ENCODE peak calls at places on chromosomes 3 and 15, in six cellular contexts. One of them, this sample, is unnamed.

GRCh38 chr15:85925649-85926237 is 131.0 kb upstream of the KLHL25 start:
- DNase-seq in testis: no peak
- DNase-seq in fibroblast of lung: no peak
- DNase-seq in RWPE1: no peak
- DNase-seq in substantia nigra: no peak
- DNase-seq in CD4-positive, CD25-positive, alpha-beta regulatory T cell: no peak
- DNase-seq in this sample: no peak

GRCh38 chr3:125916376-125916978 is 52.5 kb upstream of the ROPN1B start:
- DNase-seq in testis: peak
- DNase-seq in fibroblast of lung: peak
- DNase-seq in RWPE1: peak
- DNase-seq in substantia nigra: peak
- DNase-seq in CD4-positive, CD25-positive, alpha-beta regulatory T cell: peak
- DNase-seq in this sample: no peak

GRCh38 chr3:177190701-177191100 is 6.6 kb downstream of the TBL1XR1 start:
- DNase-seq in testis: no peak
- DNase-seq in fibroblast of lung: peak
- DNase-seq in RWPE1: no peak
- DNase-seq in substantia nigra: no peak
- DNase-seq in CD4-positive, CD25-positive, alpha-beta regulatory T cell: no peak
- DNase-seq in this sample: no peak

GRCh38 chr3:184439096-184439495 is 59.2 kb downstream of the CHRD start:
- DNase-seq in testis: no peak
- DNase-seq in fibroblast of lung: no peak
- DNase-seq in RWPE1: no peak
- DNase-seq in substantia nigra: no peak
- DNase-seq in CD4-positive, CD25-positive, alpha-beta regulatory T cell: no peak
- DNase-seq in this sample: no peak

GRCh38 chr3:117103645-117104044 is 394.1 kb downstream of the TUSC7 start:
- DNase-seq in testis: no peak
- DNase-seq in fibroblast of lung: no peak
- DNase-seq in RWPE1: no peak
- DNase-seq in substantia nigra: no peak
- DNase-seq in CD4-positive, CD25-positive, alpha-beta regulatory T cell: no peak
- DNase-seq in this sample: no peak

GRCh38 chr3:32963871-32964270 is 12.4 kb downstream of the CCR4 start:
- DNase-seq in testis: no peak
- DNase-seq in fibroblast of lung: no peak
- DNase-seq in RWPE1: peak
- DNase-seq in substantia nigra: no peak
- DNase-seq in CD4-positive, CD25-positive, alpha-beta regulatory T cell: no peak
- DNase-seq in this sample: no peak

GRCh38 chr3:169186596-169186995 is 476.9 kb downstream of the MECOM start:
- DNase-seq in testis: no peak
- DNase-seq in fibroblast of lung: no peak
- DNase-seq in RWPE1: no peak
- DNase-seq in substantia nigra: no peak
- DNase-seq in CD4-positive, CD25-positive, alpha-beta regulatory T cell: no peak
- DNase-seq in this sample: no peak

GRCh38 chr3:180974286-180974685 is 15.2 kb downstream of the DNAJC19 start:
- DNase-seq in testis: no peak
- DNase-seq in fibroblast of lung: no peak
- DNase-seq in RWPE1: no peak
- DNase-seq in substantia nigra: no peak
- DNase-seq in CD4-positive, CD25-positive, alpha-beta regulatory T cell: no peak
- DNase-seq in this sample: no peak

GRCh38 chr3:30934208-30934550 is 39.7 kb upstream of the GADL1 start:
- DNase-seq in testis: peak
- DNase-seq in fibroblast of lung: peak
- DNase-seq in RWPE1: peak
- DNase-seq in substantia nigra: no peak
- DNase-seq in CD4-positive, CD25-positive, alpha-beta regulatory T cell: peak
- DNase-seq in this sample: peak

GRCh38 chr3:162348912-162349311 is 852.3 kb downstream of the OTOL1 start:
- DNase-seq in testis: no peak
- DNase-seq in fibroblast of lung: no peak
- DNase-seq in RWPE1: no peak
- DNase-seq in substantia nigra: no peak
- DNase-seq in CD4-positive, CD25-positive, alpha-beta regulatory T cell: no peak
- DNase-seq in this sample: no peak

GRCh38 chr3:66498718-66499611 is 1.9 kb downstream of the LRIG1 start:
- DNase-seq in testis: peak
- DNase-seq in fibroblast of lung: peak
- DNase-seq in RWPE1: no peak
- DNase-seq in substantia nigra: no peak
- DNase-seq in CD4-positive, CD25-positive, alpha-beta regulatory T cell: peak
- DNase-seq in this sample: peak

GRCh38 chr15:73936588-73937312 is 10.5 kb downstream of the LOXL1 start:
- DNase-seq in testis: no peak
- DNase-seq in fibroblast of lung: no peak
- DNase-seq in RWPE1: no peak
- DNase-seq in substantia nigra: no peak
- DNase-seq in CD4-positive, CD25-positive, alpha-beta regulatory T cell: no peak
- DNase-seq in this sample: no peak

GRCh38 chr3:71074416-71074815 is 509.1 kb downstream of the FOXP1 start:
- DNase-seq in testis: no peak
- DNase-seq in fibroblast of lung: no peak
- DNase-seq in RWPE1: no peak
- DNase-seq in substantia nigra: no peak
- DNase-seq in CD4-positive, CD25-positive, alpha-beta regulatory T cell: no peak
- DNase-seq in this sample: no peak

GRCh38 chr3:196339493-196340254 is 1.5 kb upstream of the TM4SF19 start:
- DNase-seq in testis: no peak
- DNase-seq in fibroblast of lung: peak
- DNase-seq in RWPE1: no peak
- DNase-seq in substantia nigra: no peak
- DNase-seq in CD4-positive, CD25-positive, alpha-beta regulatory T cell: no peak
- DNase-seq in this sample: no peak

GRCh38 chr15:58932791-58933310 is 628 bp downstream of the SLTM start:
- DNase-seq in testis: no peak
- DNase-seq in fibroblast of lung: peak
- DNase-seq in RWPE1: peak
- DNase-seq in substantia nigra: no peak
- DNase-seq in CD4-positive, CD25-positive, alpha-beta regulatory T cell: no peak
- DNase-seq in this sample: peak

GRCh38 chr3:59836525-59836924 is 786.7 kb upstream of the CFAP20DC start:
- DNase-seq in testis: no peak
- DNase-seq in fibroblast of lung: no peak
- DNase-seq in RWPE1: no peak
- DNase-seq in substantia nigra: no peak
- DNase-seq in CD4-positive, CD25-positive, alpha-beta regulatory T cell: no peak
- DNase-seq in this sample: no peak

GRCh38 chr3:120272294-120272693 is 12.7 kb downstream of the GPR156 start:
- DNase-seq in testis: no peak
- DNase-seq in fibroblast of lung: no peak
- DNase-seq in RWPE1: no peak
- DNase-seq in substantia nigra: no peak
- DNase-seq in CD4-positive, CD25-positive, alpha-beta regulatory T cell: no peak
- DNase-seq in this sample: no peak

GRCh38 chr3:175656451-175656850 is 797.3 kb downstream of the NAALADL2 start:
- DNase-seq in testis: no peak
- DNase-seq in fibroblast of lung: no peak
- DNase-seq in RWPE1: no peak
- DNase-seq in substantia nigra: no peak
- DNase-seq in CD4-positive, CD25-positive, alpha-beta regulatory T cell: no peak
- DNase-seq in this sample: no peak

GRCh38 chr3:186454881-186455703 is 89.1 kb downstream of the CRYGS start:
- DNase-seq in testis: no peak
- DNase-seq in fibroblast of lung: no peak
- DNase-seq in RWPE1: no peak
- DNase-seq in substantia nigra: no peak
- DNase-seq in CD4-positive, CD25-positive, alpha-beta regulatory T cell: no peak
- DNase-seq in this sample: no peak

GRCh38 chr3:127560051-127560787 is 30.3 kb downstream of the TPRA1 start:
- DNase-seq in testis: no peak
- DNase-seq in fibroblast of lung: peak
- DNase-seq in RWPE1: no peak
- DNase-seq in substantia nigra: no peak
- DNase-seq in CD4-positive, CD25-positive, alpha-beta regulatory T cell: peak
- DNase-seq in this sample: no peak

GRCh38 chr3:187736418-187736871 is 8.8 kb downstream of the BCL6 start:
- DNase-seq in testis: peak
- DNase-seq in fibroblast of lung: peak
- DNase-seq in RWPE1: no peak
- DNase-seq in substantia nigra: no peak
- DNase-seq in CD4-positive, CD25-positive, alpha-beta regulatory T cell: no peak
- DNase-seq in this sample: no peak

GRCh38 chr3:25580534-25580933 is 84.2 kb downstream of the TOP2B start:
- DNase-seq in testis: no peak
- DNase-seq in fibroblast of lung: no peak
- DNase-seq in RWPE1: no peak
- DNase-seq in substantia nigra: no peak
- DNase-seq in CD4-positive, CD25-positive, alpha-beta regulatory T cell: no peak
- DNase-seq in this sample: no peak

GRCh38 chr3:171461087-171461917 is 1.1 kb upstream of the TNIK start:
- DNase-seq in testis: peak
- DNase-seq in fibroblast of lung: peak
- DNase-seq in RWPE1: peak
- DNase-seq in substantia nigra: no peak
- DNase-seq in CD4-positive, CD25-positive, alpha-beta regulatory T cell: peak
- DNase-seq in this sample: peak

DNA sequence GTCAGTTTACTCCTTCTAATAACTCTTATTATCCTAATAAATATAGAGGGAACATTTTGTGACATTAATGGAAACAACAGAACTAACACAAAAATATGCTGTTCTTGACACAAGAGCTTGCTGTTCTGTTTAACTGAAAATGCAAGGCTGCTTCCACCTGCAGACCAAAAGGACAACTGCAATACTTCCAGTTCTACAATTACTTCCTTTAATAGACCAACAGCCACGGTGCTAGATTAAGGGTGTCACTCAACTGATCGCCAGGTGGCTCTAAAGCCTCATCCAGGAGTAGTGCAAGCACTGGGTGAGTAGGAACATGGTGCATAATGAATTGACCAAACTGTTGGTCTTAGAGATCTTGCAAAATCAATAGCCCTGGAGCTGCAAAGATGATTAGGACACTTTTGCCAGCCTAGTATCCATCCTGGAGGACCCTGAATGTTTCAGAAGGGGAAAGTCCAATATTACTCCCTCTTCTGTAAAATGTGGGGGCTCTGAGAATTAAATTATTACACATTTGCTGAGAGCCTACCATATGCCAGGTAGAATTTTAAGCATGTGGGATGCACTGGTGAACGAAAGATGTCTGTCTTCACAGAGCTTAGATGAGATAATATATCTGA is 3.6 kb upstream of the CLDN16 start:
- DNase-seq in testis: peak
- DNase-seq in fibroblast of lung: peak
- DNase-seq in RWPE1: peak
- DNase-seq in substantia nigra: no peak
- DNase-seq in CD4-positive, CD25-positive, alpha-beta regulatory T cell: peak
- DNase-seq in this sample: peak
- H3K27ac ChIP-seq in testis: no peak
- H3K27ac ChIP-seq in fibroblast of lung: no peak
- H3K27ac ChIP-seq in RWPE1: no peak
- H3K27ac ChIP-seq in substantia nigra: no peak
- H3K27ac ChIP-seq in CD4-positive, CD25-positive, alpha-beta regulatory T cell: no peak
- H3K27ac ChIP-seq in this sample: peak

DNA sequence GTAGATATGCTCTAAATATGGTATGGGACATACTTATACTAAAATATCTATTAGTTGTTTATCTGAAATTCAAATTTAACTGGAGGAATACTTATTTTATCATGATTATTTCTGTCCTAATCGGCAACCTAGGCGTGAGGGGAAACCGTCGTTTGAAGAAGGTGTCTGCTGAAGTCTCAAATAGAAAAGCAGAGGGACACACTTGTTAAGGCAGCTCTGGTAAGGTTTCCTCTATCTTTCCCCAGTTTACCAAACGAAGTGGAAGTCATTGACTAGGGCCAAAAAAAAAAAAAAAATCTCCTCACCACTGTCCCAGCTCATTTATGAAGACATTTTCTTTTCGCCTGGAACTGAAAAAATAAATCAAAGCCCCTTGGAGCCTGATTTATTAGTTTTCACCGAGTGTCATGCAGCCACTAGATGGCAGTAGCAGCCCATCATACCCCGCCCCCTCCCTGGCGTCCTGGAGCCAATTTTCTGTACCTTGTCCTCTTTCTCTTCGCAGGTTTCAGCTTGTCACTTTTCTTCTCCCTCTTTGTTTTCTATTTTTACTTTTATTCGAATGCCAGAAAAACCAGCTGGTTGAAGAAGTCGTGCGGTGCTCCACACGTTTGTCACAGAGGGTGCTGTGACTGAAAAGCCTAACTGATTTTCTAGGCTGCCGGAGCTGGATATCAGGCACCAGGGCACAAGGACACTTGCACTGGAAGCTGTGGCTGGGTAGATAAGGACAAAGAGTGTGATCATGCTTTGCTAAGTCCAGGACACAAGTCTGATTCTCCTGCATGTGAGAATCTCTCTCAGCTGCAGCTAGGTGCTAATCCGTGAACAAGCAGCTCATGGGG is 238.7 kb downstream of the ZPLD1 start:
- DNase-seq in testis: peak
- DNase-seq in fibroblast of lung: peak
- DNase-seq in RWPE1: peak
- DNase-seq in substantia nigra: no peak
- DNase-seq in CD4-positive, CD25-positive, alpha-beta regulatory T cell: peak
- DNase-seq in this sample: peak
- H3K27ac ChIP-seq in testis: no peak
- H3K27ac ChIP-seq in fibroblast of lung: no peak
- H3K27ac ChIP-seq in RWPE1: no peak
- H3K27ac ChIP-seq in substantia nigra: no peak
- H3K27ac ChIP-seq in CD4-positive, CD25-positive, alpha-beta regulatory T cell: no peak
- H3K27ac ChIP-seq in this sample: no peak

GRCh38 chr3:52005571-52005986 is 9.9 kb upstream of the RPL29 start:
- DNase-seq in testis: peak
- DNase-seq in fibroblast of lung: no peak
- DNase-seq in RWPE1: peak
- DNase-seq in substantia nigra: peak
- DNase-seq in CD4-positive, CD25-positive, alpha-beta regulatory T cell: no peak
- DNase-seq in this sample: peak
- H3K27ac ChIP-seq in testis: peak
- H3K27ac ChIP-seq in fibroblast of lung: no peak
- H3K27ac ChIP-seq in RWPE1: peak
- H3K27ac ChIP-seq in substantia nigra: peak
- H3K27ac ChIP-seq in CD4-positive, CD25-positive, alpha-beta regulatory T cell: no peak
- H3K27ac ChIP-seq in this sample: no peak

DNA sequence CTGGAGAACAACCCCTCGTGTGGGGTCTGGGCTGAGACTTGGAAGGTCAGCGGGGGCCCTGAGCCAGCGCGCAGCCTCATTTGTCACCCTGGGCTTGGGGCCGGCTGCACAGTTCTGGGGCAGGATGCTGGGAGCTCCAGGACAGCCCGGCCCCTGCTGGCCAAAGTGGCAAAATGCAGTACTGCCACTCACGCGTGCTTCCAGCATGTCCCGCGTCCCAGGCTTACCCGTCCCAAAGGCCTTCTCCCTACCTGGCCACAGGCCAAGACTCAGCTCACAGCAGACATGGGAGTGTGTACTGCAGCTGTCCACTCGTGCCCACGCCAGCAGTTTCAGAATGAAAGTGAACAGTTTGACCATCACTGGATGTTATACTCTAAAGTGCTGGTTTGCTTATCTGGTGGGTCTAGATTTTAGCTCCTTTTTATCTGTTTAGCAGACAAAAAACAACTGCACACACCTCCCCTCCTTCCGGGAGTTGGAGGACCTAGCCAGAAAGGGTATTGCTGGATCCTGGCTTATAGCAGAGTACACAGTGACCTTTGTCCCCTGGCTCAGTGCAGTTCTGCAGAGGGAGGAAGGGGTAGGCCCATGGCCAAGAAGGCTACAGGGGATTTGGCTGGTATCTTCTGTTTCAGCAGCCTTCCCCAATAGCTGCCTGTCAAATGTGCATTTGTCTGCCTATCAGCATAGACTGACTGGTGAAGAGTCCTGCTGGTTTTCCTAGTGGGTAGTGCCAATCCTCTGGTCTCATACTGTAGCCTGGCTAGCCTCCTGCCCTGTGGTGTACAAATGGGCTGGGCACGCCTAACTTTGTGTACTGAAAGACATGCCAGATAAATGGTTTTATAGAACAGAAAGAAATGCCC is 23.2 kb upstream of the IP6K2 start:
- DNase-seq in testis: peak
- DNase-seq in fibroblast of lung: peak
- DNase-seq in RWPE1: peak
- DNase-seq in substantia nigra: peak
- DNase-seq in CD4-positive, CD25-positive, alpha-beta regulatory T cell: peak
- DNase-seq in this sample: peak
- H3K27ac ChIP-seq in testis: peak
- H3K27ac ChIP-seq in fibroblast of lung: no peak
- H3K27ac ChIP-seq in RWPE1: peak
- H3K27ac ChIP-seq in substantia nigra: peak
- H3K27ac ChIP-seq in CD4-positive, CD25-positive, alpha-beta regulatory T cell: no peak
- H3K27ac ChIP-seq in this sample: peak

This sample was measured in thyroid gland.